ENCODE peak calls at places on chromosomes 13 and 19, in four cellular contexts. Z is NB4, D is heart left ventricle, W is anterior cingulate cortex. B is an unnamed sample.

GRCh38 chr13:36086117-36086516 is 45.1 kb downstream of the DCLK1 start:
- DNase-seq in Z (no peak), D (no peak), W (no peak), B (no peak)

GRCh38 chr13:26839682-26840081 is 79.1 kb upstream of the GPR12 start:
- DNase-seq in Z (no peak), D (no peak), W (no peak), B (no peak)

GRCh38 chr13:94666065-94666464 is 46.3 kb downstream of the SOX21 start:
- DNase-seq in Z (no peak), D (no peak), W (no peak), B (no peak)

GRCh38 chr19:47272448-47273312 is 2.0 kb upstream of the INAFM1 start:
- DNase-seq in Z (peak), D (no peak), W (no peak), B (peak)

GRCh38 chr13:49679244-49679643 is 12.0 kb downstream of the EBPL start:
- DNase-seq in Z (peak), D (no peak), W (no peak), B (peak)

GRCh38 chr19:32197896-32198882 is 147.2 kb upstream of the ZNF507 start:
- DNase-seq in Z (no peak), D (no peak), W (no peak), B (no peak)

GRCh38 chr13:111337741-111338140 is 17.3 kb downstream of the TEX29 start:
- DNase-seq in Z (no peak), D (no peak), W (no peak), B (no peak)

GRCh38 chr19:31351212-31352193 is 2.3 kb upstream of the TSHZ3 start:
- DNase-seq in Z (no peak), D (peak), W (no peak), B (no peak)